ENCODE peak calls at places on chromosome 3, in four cellular contexts. L, B, Y and G are unnamed samples.
A peak's percentile ranks its signal among the peaks of the same experiment; 100 is the strongest.

GRCh38 chr3:117052356-117052755 is 342.8 kb downstream of the TUSC7 start:
- DNase-seq in L (no peak), B (peak; percentile 51), Y (no peak), G (no peak)

GRCh38 chr3:64908292-64908691 is 220.5 kb upstream of the ADAMTS9 start:
- DNase-seq in B (no peak), L (no peak), Y (no peak), G (no peak)

GRCh38 chr3:118987466-118987865 is 47.2 kb downstream of the IGSF11 start:
- DNase-seq in L (no peak), B (no peak), Y (no peak), G (no peak)

GRCh38 chr3:12574131-12574530 is 17.2 kb downstream of the MKRN2 start:
- DNase-seq in Y (no peak), L (no peak), B (no peak), G (no peak)

GRCh38 chr3:186081678-186082077 is 27.2 kb downstream of the ETV5 start:
- DNase-seq in Y (no peak), B (no peak), L (no peak), G (no peak)

GRCh38 chr3:3817870-3818269 is 18.6 kb downstream of the LRRN1 start:
- DNase-seq in Y (no peak), B (no peak), L (no peak), G (no peak)

GRCh38 chr3:155418426-155418825 is 124.9 kb upstream of the STRIT1 start:
- DNase-seq in L (peak; percentile 51), Y (no peak), B (no peak), G (no peak)

GRCh38 chr3:66075281-66075680 is 36.6 kb upstream of the MAGI1 start:
- DNase-seq in B (peak; percentile 45), L (no peak), Y (no peak), G (no peak)

GRCh38 chr3:64974401-64974800 is 286.6 kb upstream of the ADAMTS9 start:
- DNase-seq in Y (no peak), B (no peak), L (no peak), G (no peak)

GRCh38 chr3:140552403-140552802 is 125.5 kb upstream of the TRIM42 start:
- DNase-seq in B (no peak), L (peak; percentile 38), Y (no peak), G (no peak)

GRCh38 chr3:128060473-128061381 is 8.5 kb downstream of the SEC61A1 start:
- DNase-seq in L (no peak), Y (no peak), B (peak; percentile 86), G (no peak)

GRCh38 chr3:185318136-185318535 is 44.8 kb upstream of the MAP3K13 start:
- DNase-seq in Y (no peak), L (peak; percentile 23), B (peak; percentile 19), G (no peak)

GRCh38 chr3:96813134-96813819 is 1.1 kb upstream of the EPHA6 start:
- DNase-seq in L (peak; percentile 92), Y (peak; percentile 81), B (peak; percentile 55), G (peak; percentile 67)

GRCh38 chr3:178856804-178857203 is 214.8 kb downstream of the ZMAT3 start:
- DNase-seq in Y (no peak), B (no peak), L (no peak), G (no peak)

GRCh38 chr3:57805674-57806073 is 49.6 kb downstream of the SLMAP start:
- DNase-seq in L (peak; percentile 95), Y (no peak), B (peak; percentile 40), G (peak; percentile 53)

GRCh38 chr3:25468866-25469319 is 40.8 kb downstream of the RARB start:
- DNase-seq in L (no peak), Y (peak; percentile 81), B (peak; percentile 26), G (no peak)

GRCh38 chr3:129552287-129553050 is 9.5 kb downstream of the H1-8 start:
- DNase-seq in Y (no peak), L (peak; percentile 79), B (no peak), G (no peak)

GRCh38 chr3:122469659-122470058 is 45.1 kb downstream of the KPNA1 start:
- DNase-seq in L (no peak), B (no peak), Y (no peak), G (no peak)

GRCh38 chr3:79086514-79086913 is 681.3 kb downstream of the ROBO1 start:
- DNase-seq in Y (no peak), B (peak; percentile 6), L (peak; percentile 78), G (peak; percentile 35)

GRCh38 chr3:160374472-160374871 is 24.6 kb downstream of the IFT80 start:
- DNase-seq in Y (no peak), B (no peak), L (no peak), G (no peak)

GRCh38 chr3:151838574-151839312 is 24.8 kb downstream of the AADAC start:
- DNase-seq in Y (no peak), B (peak; percentile 22), L (peak; percentile 87), G (peak; percentile 57)

GRCh38 chr3:98500019-98500418 is 2.5 kb downstream of the OR5K2 start:
- DNase-seq in Y (no peak), L (no peak), B (no peak), G (no peak)

GRCh38 chr3:197539651-197540051 is 16.1 kb downstream of the BDH1 start:
- DNase-seq in Y (no peak), B (no peak), L (no peak), G (no peak)

GRCh38 chr3:187966141-187966540 is 187.8 kb upstream of the LPP start:
- DNase-seq in B (no peak), L (no peak), Y (no peak), G (no peak)

GRCh38 chr3:191366675-191367074 is 36.3 kb upstream of the UTS2B start:
- DNase-seq in L (peak; percentile 52), B (no peak), Y (no peak), G (no peak)

GRCh38 chr3:195260286-195260905 is 10.6 kb downstream of the XXYLT1 start:
- DNase-seq in B (no peak), L (peak; percentile 82), Y (no peak), G (peak; percentile 57)

GRCh38 chr3:194730369-194730768 is 44.7 kb downstream of the FAM43A start:
- DNase-seq in Y (no peak), L (peak; percentile 48), B (no peak), G (no peak)

GRCh38 chr3:146218880-146219866 is 31.7 kb downstream of the PLSCR4 start:
- DNase-seq in B (no peak), L (no peak), Y (no peak), G (peak; percentile 26)

GRCh38 chr3:194364652-194365434 is 4.7 kb downstream of the LRRC15 start:
- DNase-seq in L (peak; percentile 60), Y (no peak), B (peak; percentile 44), G (peak; percentile 62)

GRCh38 chr3:70857926-70858325 is 545.5 kb upstream of the MDFIC2 start:
- DNase-seq in B (no peak), L (no peak), Y (no peak), G (no peak)

GRCh38 chr3:121918779-121919483 is 24.7 kb downstream of the SLC15A2 start:
- DNase-seq in Y (no peak), B (no peak), L (no peak), G (no peak)

GRCh38 chr3:149653136-149653535 is 4.7 kb downstream of the WWTR1 start:
- DNase-seq in Y (no peak), L (no peak), B (no peak), G (no peak)